ENCODE peak calls at places on chromosomes 4 and X, in ten cellular contexts. K is cardiac muscle cell; S is brain microvascular endothelial cell; D is DND-41; F is HCT116; Z is heart left ventricle; R is CD4-positive, CD25-positive, alpha-beta regulatory T cell; Y is naive thymus-derived CD4-positive, alpha-beta T cell; H is CD8-positive, alpha-beta T cell; T is fibroblast of lung. J is an unnamed sample.

GRCh38 chr4:48041535-48042137 is 25.1 kb downstream of the NIPAL1 start:
- DNase-seq in T (no peak), Z (no peak), R (no peak), H (no peak), F (no peak), D (no peak), K (no peak), Y (no peak), S (no peak), J (no peak)

GRCh38 chrX:105821471-105822081 is 763 bp upstream of the NRK start:
- DNase-seq in S (peak), Z (no peak), R (no peak), T (peak), Y (no peak), K (peak), D (no peak), H (no peak), F (no peak), J (no peak)

GRCh38 chr4:145435646-145436045 is 46.0 kb upstream of the SMAD1 start:
- DNase-seq in K (no peak), S (no peak), R (no peak), Z (no peak), T (no peak), F (no peak), D (no peak), H (no peak), Y (no peak), J (no peak)

GRCh38 chr4:3045500-3045850 is 28.9 kb downstream of the HTT-AS start:
- DNase-seq in T (peak), Z (no peak), H (peak), R (peak), K (peak), D (peak), S (peak), Y (peak), F (no peak), J (peak)

GRCh38 chrX:65772842-65773241 is 105.4 kb downstream of the MSN start:
- DNase-seq in Z (no peak), R (no peak), F (no peak), T (no peak), D (no peak), S (no peak), H (no peak), K (no peak), Y (no peak), J (no peak)

GRCh38 chr4:48141048-48141447 is 7.0 kb upstream of the TXK start:
- DNase-seq in D (no peak), S (no peak), F (no peak), H (no peak), T (peak), K (peak), Y (peak), Z (no peak), R (peak), J (peak)

GRCh38 chr4:149987330-149987751 is 90.9 kb upstream of the DCLK2 start:
- DNase-seq in Z (no peak), K (peak), T (peak), D (no peak), R (no peak), Y (no peak), S (no peak), F (no peak), H (no peak), J (no peak)

GRCh38 chrX:57227691-57228090 is 58.8 kb upstream of the FAAH2 start:
- DNase-seq in F (no peak), D (no peak), R (no peak), Y (no peak), Z (no peak), T (no peak), S (no peak), K (no peak), H (no peak), J (no peak)

GRCh38 chrX:99271641-99272040 is 1138.4 kb downstream of the PCDH19 start:
- DNase-seq in Y (no peak), F (no peak), K (no peak), S (no peak), D (peak), H (no peak), R (no peak), Z (no peak), T (no peak), J (no peak)

GRCh38 chr4:118839221-118839927 is 3.4 kb upstream of the SEC24D start:
- DNase-seq in H (no peak), Z (no peak), D (no peak), S (no peak), Y (no peak), T (no peak), R (no peak), K (no peak), F (no peak), J (no peak)

GRCh38 chr4:147194107-147194506 is 248.4 kb upstream of the TTC29 start:
- DNase-seq in Z (peak), F (no peak), R (no peak), S (peak), K (peak), Y (no peak), H (no peak), T (peak), D (no peak), J (no peak)

GRCh38 chr4:108763226-108763593 is 357 bp upstream of the ETNPPL start:
- DNase-seq in R (no peak), Y (no peak), K (peak), F (no peak), D (no peak), S (no peak), T (no peak), H (no peak), Z (no peak), J (no peak)
- H3K4me3 ChIP-seq in R (peak), Y (peak), K (peak), F (no peak), D (no peak), S (peak), T (peak), H (peak), Z (peak), J (no peak)

DNA sequence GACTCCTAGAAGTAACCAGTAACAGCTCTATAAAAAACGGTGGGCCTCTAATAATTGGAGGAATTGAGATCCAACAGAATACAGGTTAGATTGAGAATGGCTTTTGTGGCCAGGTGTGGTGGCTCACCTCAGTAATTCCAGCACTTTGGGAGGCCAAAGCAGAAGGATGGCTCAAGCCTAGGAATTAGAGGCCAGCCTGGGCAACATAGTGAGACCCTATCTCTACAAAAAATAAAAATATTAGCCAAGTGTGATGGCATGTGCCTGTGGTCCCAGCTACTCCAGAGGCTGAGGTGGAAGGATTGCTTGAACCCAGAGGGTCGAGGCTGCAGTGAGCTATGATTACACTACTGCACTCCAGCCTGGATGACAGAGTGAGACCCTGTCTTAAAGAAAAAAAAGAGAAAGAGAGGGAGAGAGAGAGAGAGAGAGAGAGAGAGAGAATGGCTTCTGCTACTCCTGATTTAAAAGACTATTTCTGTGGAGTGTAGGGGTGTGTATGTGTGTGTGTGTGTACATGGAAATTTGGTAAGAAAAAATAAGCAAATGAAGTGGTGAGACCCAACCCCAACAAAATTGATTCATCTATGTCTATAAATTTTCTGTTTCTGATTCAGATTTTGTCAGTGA is 89.3 kb downstream of the FRMPD4 start:
- DNase-seq in S (no peak), Z (no peak), H (no peak), K (no peak), R (no peak), T (no peak), D (no peak), F (no peak), Y (no peak), J (no peak)
- H3K4me3 ChIP-seq in S (no peak), Z (no peak), H (no peak), K (no peak), R (no peak), T (no peak), D (no peak), F (no peak), Y (no peak), J (no peak)

DNA sequence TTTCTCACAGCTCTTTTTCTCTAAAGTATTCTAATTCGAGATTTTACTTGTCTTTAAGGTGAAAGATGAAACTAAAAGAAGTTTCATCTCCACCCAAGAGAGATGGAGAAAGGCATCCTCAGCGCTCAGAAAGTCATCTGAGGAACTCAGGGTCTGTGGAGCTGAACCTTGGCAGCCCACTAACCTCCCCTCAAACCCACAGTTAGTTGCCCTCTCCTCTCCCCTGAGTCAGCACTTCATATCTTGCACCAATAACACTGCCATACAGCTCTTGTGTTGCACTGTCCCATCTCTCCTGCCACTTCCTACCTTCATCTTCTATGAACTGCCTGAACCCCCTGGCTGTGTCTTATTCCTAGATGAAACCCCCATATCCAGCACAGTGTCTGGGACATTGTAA is 184.8 kb downstream of the RAB28 start:
- DNase-seq in R (no peak), S (no peak), Y (no peak), T (no peak), H (no peak), Z (no peak), D (no peak), F (no peak), K (no peak), J (no peak)
- H3K4me3 ChIP-seq in R (no peak), S (no peak), Y (no peak), T (no peak), H (no peak), Z (no peak), D (no peak), F (no peak), K (no peak), J (no peak)

DNA sequence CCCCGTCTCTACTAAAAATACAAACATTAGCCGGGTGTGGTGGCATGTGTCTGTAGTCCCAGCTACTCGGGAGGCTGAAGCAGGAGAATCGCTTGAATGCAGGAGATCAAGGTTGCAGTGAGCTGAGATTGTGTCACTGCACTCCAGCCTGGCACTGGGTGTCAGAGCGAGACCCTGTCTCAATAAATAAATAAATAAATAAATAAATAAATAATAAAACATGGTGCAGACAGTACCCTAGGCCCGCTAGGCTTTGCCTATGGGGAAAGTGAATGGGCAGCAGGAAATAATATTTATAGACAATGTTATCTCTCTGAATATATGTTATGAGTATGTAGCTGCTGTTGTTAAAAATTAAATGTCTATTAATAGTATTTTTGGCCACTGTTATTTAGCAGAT is 130.4 kb downstream of the LARP7 start:
- DNase-seq in H (no peak), R (no peak), F (no peak), Y (no peak), K (no peak), T (no peak), Z (no peak), S (no peak), D (no peak), J (no peak)
- H3K4me3 ChIP-seq in H (no peak), R (no peak), F (no peak), Y (no peak), K (no peak), T (no peak), Z (no peak), S (no peak), D (no peak), J (no peak)

GRCh38 chr4:188682321-188682720 is 543.1 kb downstream of the TRIML1 start:
- DNase-seq in Z (no peak), Y (no peak), T (no peak), K (no peak), F (no peak), R (no peak), S (no peak), D (no peak), H (no peak), J (no peak)
- H3K4me3 ChIP-seq in Z (no peak), Y (no peak), T (no peak), K (no peak), F (no peak), R (no peak), S (no peak), D (no peak), H (no peak), J (no peak)

GRCh38 chr4:99893029-99893428 is 1.2 kb downstream of the LAMTOR3 start:
- DNase-seq in Y (no peak), T (no peak), Z (no peak), D (no peak), H (no peak), S (no peak), F (no peak), K (no peak), R (no peak), J (no peak)

GRCh38 chr4:99893991-99894981 is at the start of gene LAMTOR3:
- DNase-seq in T (peak), Z (peak), F (peak), Y (peak), H (peak), R (peak), K (peak), D (peak), S (peak), J (peak)

DNA sequence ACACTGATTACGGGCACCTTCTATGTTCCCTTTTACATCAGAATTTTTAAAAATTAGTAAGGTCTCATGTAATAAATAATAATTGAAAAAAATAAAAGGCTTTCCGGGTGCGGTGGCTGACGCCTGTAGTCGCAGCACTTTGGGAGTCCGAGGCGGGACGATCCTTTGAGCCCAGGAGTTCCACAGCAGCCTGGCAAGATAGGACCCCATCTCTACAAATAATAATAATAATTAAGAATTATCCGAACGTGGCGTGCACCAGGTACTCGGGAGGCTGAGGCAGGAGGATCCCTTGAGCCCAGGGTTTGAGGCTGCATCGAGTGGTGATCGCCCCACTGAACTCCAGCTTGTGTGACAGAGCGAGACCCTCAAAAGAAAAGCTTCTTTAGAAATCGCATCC is 771 bp upstream of the LAMTOR3 start:
- DNase-seq in D (no peak), Y (no peak), R (no peak), T (no peak), S (no peak), K (no peak), F (no peak), H (no peak), Z (no peak), J (no peak)
- H3K4me3 ChIP-seq in D (peak), Y (no peak), R (peak), T (peak), S (peak), K (peak), F (peak), H (peak), Z (no peak), J (peak)

DNA sequence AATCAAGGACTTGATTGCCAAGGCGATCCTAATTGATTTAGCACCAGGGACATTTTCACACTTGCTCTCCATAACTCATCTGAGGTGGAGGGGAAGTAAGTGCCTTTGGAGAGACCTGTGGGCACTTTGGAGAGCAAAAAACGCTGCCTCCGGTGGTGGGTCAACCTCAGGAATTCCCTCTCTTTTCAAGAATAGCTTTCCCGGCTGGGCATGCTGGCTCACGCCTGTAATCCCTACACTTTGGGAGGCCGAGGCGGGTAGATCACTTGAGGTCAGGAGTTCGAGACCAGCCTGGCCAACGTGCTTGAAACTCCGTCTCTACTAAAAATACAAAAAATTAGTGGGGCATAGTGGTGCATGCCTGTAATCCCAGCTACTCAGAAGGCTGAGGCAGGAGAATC is 49.2 kb downstream of the PRPS1 start:
- DNase-seq in Z (no peak), Y (no peak), R (no peak), S (peak), H (no peak), K (peak), T (peak), D (no peak), F (no peak), J (no peak)
- H3K4me3 ChIP-seq in Z (no peak), Y (peak), R (peak), S (no peak), H (peak), K (no peak), T (no peak), D (no peak), F (peak), J (no peak)

GRCh38 chr4:38751341-38752043 is 31.3 kb downstream of the TLR10 start:
- DNase-seq in R (no peak), F (no peak), T (no peak), Z (no peak), D (no peak), H (no peak), Y (no peak), S (no peak), K (no peak), J (no peak)

GRCh38 chr4:38747629-38748028 is 35.2 kb downstream of the TLR10 start:
- DNase-seq in Y (no peak), H (no peak), D (no peak), S (no peak), Z (no peak), K (no peak), R (no peak), T (no peak), F (no peak), J (no peak)

GRCh38 chr4:38757945-38758344 is 24.8 kb downstream of the TLR10 start:
- DNase-seq in H (no peak), Z (no peak), S (no peak), K (no peak), R (no peak), F (peak), T (no peak), Y (no peak), D (no peak), J (peak)

GRCh38 chr4:38753021-38753806 is 29.6 kb downstream of the TLR10 start:
- DNase-seq in D (peak), F (peak), Y (no peak), Z (peak), R (no peak), S (peak), K (peak), T (peak), H (no peak), J (no peak)

DNA sequence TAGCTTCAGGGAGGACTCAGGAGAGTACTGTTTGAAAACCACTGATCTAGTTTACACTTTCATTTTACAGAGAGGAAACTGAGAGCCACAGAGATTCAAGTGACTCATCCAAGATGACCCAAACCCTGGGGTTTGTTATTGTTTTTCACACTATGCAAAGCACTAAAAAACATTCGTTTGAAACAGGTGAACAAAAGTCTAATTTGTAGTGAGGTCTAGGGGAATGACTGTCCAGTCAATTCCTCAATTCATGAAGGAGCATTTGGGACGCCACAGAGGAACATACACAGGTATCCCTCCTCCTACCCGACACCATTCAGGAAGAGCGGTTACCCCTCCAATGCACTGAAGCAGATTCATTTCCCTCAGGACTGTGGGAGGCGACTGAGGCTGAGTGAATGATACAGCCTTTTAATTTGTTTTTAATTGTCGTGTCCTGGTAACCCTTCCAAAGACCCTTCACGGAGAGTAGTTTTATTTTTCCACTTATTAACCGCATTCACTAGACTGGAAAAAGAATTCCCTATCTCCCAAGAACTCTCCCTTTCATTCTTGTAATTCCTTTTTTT is 30.3 kb downstream of the TLR10 start:
- DNase-seq in R (no peak), F (no peak), S (peak), Y (no peak), Z (no peak), K (peak), T (peak), D (no peak), H (no peak), J (no peak)
- H3K4me3 ChIP-seq in R (no peak), F (no peak), S (peak), Y (no peak), Z (no peak), K (no peak), T (no peak), D (no peak), H (no peak), J (no peak)

DNA sequence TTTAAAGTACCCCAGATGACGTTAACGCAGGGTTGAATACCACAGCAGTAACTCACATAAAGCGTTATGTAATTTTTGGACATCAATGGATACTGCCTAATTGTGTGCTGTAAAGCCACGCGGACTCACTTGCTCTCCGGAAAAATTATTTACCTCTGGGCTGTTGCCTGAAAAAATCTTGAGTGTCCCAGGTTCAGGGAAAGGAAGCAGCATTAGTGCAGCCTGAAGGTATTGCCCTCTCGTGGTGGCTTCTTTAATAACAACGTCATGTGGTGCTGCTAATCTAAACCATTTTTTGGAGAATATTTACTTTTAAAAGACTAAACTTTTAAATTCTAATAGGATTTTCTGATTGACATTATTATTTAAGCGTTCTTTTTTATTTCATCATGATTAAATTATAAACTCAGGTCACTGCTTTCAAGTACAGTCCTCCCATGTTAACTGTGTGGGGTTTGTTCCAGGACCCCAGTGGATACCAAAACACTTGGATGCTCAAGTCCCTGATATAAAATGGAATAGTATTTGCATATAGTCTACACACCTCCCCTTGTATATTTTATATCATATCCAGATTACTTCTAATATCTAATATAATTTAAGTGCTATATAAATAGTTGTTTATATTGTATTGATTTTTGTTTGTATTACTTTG is 384.8 kb downstream of the FAM133A start:
- DNase-seq in R (no peak), Y (no peak), T (no peak), S (peak), F (no peak), H (no peak), Z (no peak), K (no peak), D (no peak), J (peak)
- H3K4me3 ChIP-seq in R (no peak), Y (no peak), T (no peak), S (no peak), F (no peak), H (no peak), Z (no peak), K (no peak), D (no peak), J (no peak)

GRCh38 chr4:154529737-154530136 is 20.5 kb downstream of the PLRG1 start:
- DNase-seq in Y (no peak), D (no peak), R (no peak), K (peak), F (no peak), H (no peak), T (no peak), S (no peak), Z (no peak), J (no peak)

GRCh38 chr4:154528866-154529265 is 21.3 kb downstream of the PLRG1 start:
- DNase-seq in Y (no peak), F (no peak), T (no peak), S (no peak), H (no peak), Z (no peak), K (peak), D (no peak), R (no peak), J (no peak)

GRCh38 chr4:154534296-154534695 is 15.9 kb downstream of the PLRG1 start:
- DNase-seq in D (no peak), F (no peak), T (no peak), S (no peak), R (no peak), K (no peak), Z (no peak), H (no peak), Y (no peak), J (no peak)
- H3K4me3 ChIP-seq in D (no peak), F (no peak), T (no peak), S (no peak), R (no peak), K (no peak), Z (no peak), H (no peak), Y (no peak), J (no peak)

J was measured in Jurkat, Clone E6-1.